ENCODE peak calls at places on chromosomes 7 and 10, in seven cellular contexts. J is A549, I is HCT116, X is HepG2, O is GM12878, H is K562, K is H1. L is an unnamed sample.

GRCh38 chr10:14240253-14241189 is 90.2 kb downstream of the FRMD4A start:
- DNase-seq in J (no peak), I (no peak), X (no peak), O (no peak), H (no peak), K (no peak), L (peak; percentile 26)

GRCh38 chr10:122269097-122269687 is 1.9 kb upstream of the BTBD16 start:
- DNase-seq in J (no peak), I (no peak), X (no peak), O (no peak), H (no peak), K (no peak), L (no peak)

GRCh38 chr10:123645016-123645415 is 21.1 kb upstream of the GPR26 start:
- DNase-seq in J (no peak), I (no peak), X (no peak), O (no peak), H (no peak), K (no peak), L (no peak)

GRCh38 chr10:122550983-122551382 is 9.6 kb upstream of the DMBT1 start:
- DNase-seq in J (no peak), I (no peak), X (no peak), O (no peak), H (no peak), K (no peak), L (no peak)

GRCh38 chr10:93612237-93612636 is at the start of gene PDE6C:
- DNase-seq in J (no peak), I (no peak), X (no peak), O (no peak), H (no peak), K (no peak), L (no peak)

GRCh38 chr10:4688620-4689019 is 137.4 kb upstream of the AKR1E2 start:
- DNase-seq in J (no peak), I (no peak), X (no peak), O (no peak), H (no peak), K (no peak), L (no peak)

GRCh38 chr10:21524526-21525366 is 736 bp downstream of the SKIDA1 start:
- DNase-seq in J (no peak), I (no peak), X (peak; percentile 61), O (no peak), H (no peak), K (no peak), L (peak; percentile 67)

GRCh38 chr10:59872892-59873463 is 33.4 kb downstream of the CCDC6 start:
- DNase-seq in J (no peak), I (no peak), X (peak; percentile 55), O (no peak), H (no peak), K (no peak), L (peak; percentile 97)

GRCh38 chr7:28020302-28020940 is 160.2 kb downstream of the JAZF1 start:
- DNase-seq in J (peak; percentile 86), I (peak; percentile 64), X (peak; percentile 66), O (peak; percentile 43), H (peak; percentile 78), K (peak; percentile 43), L (peak; percentile 77)

GRCh38 chr7:107783648-107784047 is 19.4 kb downstream of the SLC26A3 start:
- DNase-seq in J (no peak), I (no peak), X (no peak), O (no peak), H (no peak), K (no peak), L (no peak)

GRCh38 chr10:69123306-69123746 is 652 bp upstream of the VPS26A start:
- DNase-seq in J (peak; percentile 74), I (peak; percentile 41), X (peak; percentile 31), O (no peak), H (peak; percentile 70), K (no peak), L (peak; percentile 71)

GRCh38 chr10:110651044-110651958 is 7.2 kb downstream of the RBM20 start:
- DNase-seq in J (no peak), I (no peak), X (no peak), O (no peak), H (peak; percentile 50), K (no peak), L (peak; percentile 98)

GRCh38 chr10:113485801-113486200 is 67.1 kb upstream of the HABP2 start:
- DNase-seq in J (no peak), I (no peak), X (no peak), O (no peak), H (no peak), K (no peak), L (no peak)

GRCh38 chr10:86716466-86716865 is 40.0 kb upstream of the BMPR1A start:
- DNase-seq in J (no peak), I (no peak), X (no peak), O (no peak), H (no peak), K (no peak), L (no peak)

GRCh38 chr7:100799037-100799896 is 28.1 kb downstream of the EPHB4 start:
- DNase-seq in J (peak; percentile 55), I (no peak), X (peak; percentile 52), O (peak; percentile 5), H (peak; percentile 70), K (no peak), L (peak; percentile 52)

GRCh38 chr7:11702938-11703337 is 129.1 kb downstream of the THSD7A start:
- DNase-seq in J (no peak), I (no peak), X (no peak), O (no peak), H (no peak), K (no peak), L (no peak)

GRCh38 chr10:92124524-92125168 is 166.2 kb downstream of the CPEB3 start:
- DNase-seq in J (no peak), I (no peak), X (peak; percentile 73), O (no peak), H (no peak), K (no peak), L (peak; percentile 91)

GRCh38 chr7:141754939-141755338 is 9.0 kb upstream of the TAS2R3 start:
- DNase-seq in J (no peak), I (no peak), X (peak; percentile 46), O (no peak), H (peak; percentile 55), K (no peak), L (no peak)

GRCh38 chr10:5550621-5551530 is 26.1 kb downstream of the CALML3 start:
- DNase-seq in J (no peak), I (no peak), X (no peak), O (no peak), H (no peak), K (no peak), L (peak; percentile 53)

GRCh38 chr10:61752111-61753011 is 89.6 kb downstream of the CABCOCO1 start:
- DNase-seq in J (no peak), I (peak; percentile 31), X (no peak), O (no peak), H (no peak), K (no peak), L (peak; percentile 51)

GRCh38 chr7:149436358-149436757 is 24.5 kb downstream of the ZNF777 start:
- DNase-seq in J (no peak), I (no peak), X (no peak), O (no peak), H (no peak), K (no peak), L (no peak)

GRCh38 chr7:135964791-135965190 is 12.4 kb downstream of the MTPN start:
- DNase-seq in J (no peak), I (no peak), X (no peak), O (no peak), H (no peak), K (no peak), L (no peak)

GRCh38 chr7:27608776-27609495 is 53.7 kb downstream of the HIBADH start:
- DNase-seq in J (no peak), I (no peak), X (no peak), O (no peak), H (peak; percentile 29), K (no peak), L (no peak)

GRCh38 chr7:129790136-129790535 is 162.6 kb downstream of the UBE2H start:
- DNase-seq in J (no peak), I (no peak), X (no peak), O (no peak), H (no peak), K (no peak), L (peak; percentile 67)

GRCh38 chr10:31467791-31468535 is 148.9 kb downstream of the ZEB1 start:
- DNase-seq in J (no peak), I (peak; percentile 57), X (peak; percentile 61), O (no peak), H (no peak), K (peak; percentile 69), L (no peak)

GRCh38 chr10:127243490-127244272 is 47.3 kb upstream of the INSYN2A start:
- DNase-seq in J (peak; percentile 57), I (peak; percentile 39), X (peak; percentile 46), O (no peak), H (peak; percentile 3), K (peak; percentile 33), L (peak; percentile 30)
- TF ChIP-seq CEBPB in J (no peak), I (no peak), X (peak; percentile 74), O (no peak), H (no peak), K (no peak), L (peak; percentile 65)

DNA sequence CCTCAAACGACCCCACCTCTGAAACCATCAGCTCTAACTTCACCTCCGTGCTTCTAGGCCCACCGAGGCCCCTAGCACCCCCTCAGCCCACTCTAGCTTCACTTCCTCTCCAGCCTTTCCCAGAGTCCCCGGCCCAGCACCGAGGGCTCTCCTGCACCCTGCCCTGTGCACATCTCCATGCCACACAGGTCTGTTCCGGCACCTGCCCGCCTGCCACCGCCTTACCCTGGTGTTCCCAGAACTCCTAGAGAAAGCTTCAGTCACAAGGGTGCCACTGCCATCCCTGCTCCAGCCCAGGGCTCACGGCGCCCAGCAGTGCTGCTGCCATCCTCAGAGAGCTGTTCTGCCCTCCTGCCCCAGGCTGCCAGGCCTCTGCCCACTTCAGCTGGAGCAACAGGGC is 61.3 kb upstream of the INSIG1 start:
- DNase-seq in J (no peak), I (no peak), X (no peak), O (no peak), H (no peak), K (no peak), L (no peak)
- TF ChIP-seq CEBPB in J (no peak), I (no peak), X (no peak), O (no peak), H (no peak), K (no peak), L (no peak)

DNA sequence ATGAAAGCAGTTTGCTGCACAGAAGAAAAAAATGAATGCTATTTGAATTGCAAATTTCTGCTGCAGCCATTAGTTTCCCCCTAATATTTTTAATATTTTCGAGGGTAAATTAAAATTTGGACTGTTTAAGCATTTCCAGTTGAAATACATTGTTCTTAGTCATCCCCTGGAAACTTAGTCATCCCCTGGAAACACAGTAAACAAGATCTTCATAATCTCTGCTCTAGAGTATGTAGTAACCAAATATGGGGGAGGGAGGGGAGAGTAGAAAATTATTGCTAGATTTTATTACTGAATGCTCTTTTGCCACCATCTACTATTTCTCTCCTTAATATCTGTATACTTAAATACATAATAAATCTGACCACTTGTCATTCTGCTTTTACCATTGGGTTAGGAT is 1053.3 kb downstream of the SORCS1 start:
- DNase-seq in J (no peak), I (no peak), X (no peak), O (no peak), H (no peak), K (no peak), L (peak; percentile 1)
- TF ChIP-seq CEBPB in J (no peak), I (no peak), X (no peak), O (no peak), H (no peak), K (no peak), L (no peak)

DNA sequence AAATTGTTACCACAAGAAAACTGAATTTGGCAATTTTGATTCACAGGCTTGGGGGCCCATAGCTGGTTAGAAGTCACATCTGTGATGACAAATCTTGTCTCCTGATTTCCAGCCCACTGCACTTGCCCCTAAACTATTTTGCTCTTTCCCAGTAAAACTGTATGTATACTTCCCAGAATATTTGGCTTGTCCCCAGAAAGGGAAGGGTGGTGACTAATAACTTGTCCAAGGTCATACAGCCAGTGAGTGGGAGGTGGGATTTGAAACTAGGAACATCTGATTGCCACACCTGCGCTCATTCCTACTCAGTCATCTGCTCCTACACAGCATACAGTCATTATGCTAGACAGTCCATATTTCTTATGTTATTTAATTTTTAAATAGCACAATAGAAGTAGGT is 304.5 kb downstream of the SDHAF3 start:
- DNase-seq in J (no peak), I (no peak), X (no peak), O (no peak), H (no peak), K (no peak), L (no peak)
- TF ChIP-seq CEBPB in J (no peak), I (no peak), X (no peak), O (no peak), H (no peak), K (no peak), L (no peak)

L was measured in IMR-90.